ENCODE peak calls at places on chromosomes 1 and 21, in seven cellular contexts. One of them, this sample, is unnamed.

GRCh38 chr21:25398630-25399029 is 208.7 kb downstream of the MRPL39 start:
- DNase-seq in GM12878: no peak
- DNase-seq in NB4: no peak
- DNase-seq in WTC11: no peak
- DNase-seq in HepG2: no peak
- DNase-seq in HCT116: no peak
- DNase-seq in A549: no peak
- DNase-seq in this sample: no peak

GRCh38 chr1:27556781-27557595 is 47.0 kb downstream of the AHDC1 start:
- DNase-seq in GM12878: no peak
- DNase-seq in HCT116: peak
- DNase-seq in NB4: peak
- DNase-seq in HepG2: peak
- DNase-seq in WTC11: peak
- DNase-seq in A549: peak
- DNase-seq in this sample: peak

GRCh38 chr1:14304381-14304865 is 294.1 kb upstream of the KAZN start:
- DNase-seq in GM12878: no peak
- DNase-seq in HepG2: no peak
- DNase-seq in NB4: no peak
- DNase-seq in HCT116: no peak
- DNase-seq in A549: no peak
- DNase-seq in WTC11: no peak
- DNase-seq in this sample: no peak

GRCh38 chr1:112866151-112866550 is 89.8 kb downstream of the SLC16A1 start:
- DNase-seq in A549: peak
- DNase-seq in WTC11: no peak
- DNase-seq in HepG2: no peak
- DNase-seq in HCT116: no peak
- DNase-seq in GM12878: no peak
- DNase-seq in NB4: no peak
- DNase-seq in this sample: no peak

GRCh38 chr1:9782116-9782751 is 41.5 kb downstream of the CLSTN1 start:
- DNase-seq in NB4: no peak
- DNase-seq in HepG2: no peak
- DNase-seq in GM12878: no peak
- DNase-seq in WTC11: no peak
- DNase-seq in HCT116: no peak
- DNase-seq in A549: no peak
- DNase-seq in this sample: no peak

GRCh38 chr1:153728305-153729066 is 636 bp downstream of the INTS3 start:
- DNase-seq in HCT116: no peak
- DNase-seq in WTC11: peak
- DNase-seq in NB4: peak
- DNase-seq in HepG2: peak
- DNase-seq in A549: peak
- DNase-seq in GM12878: no peak
- DNase-seq in this sample: peak

GRCh38 chr1:203534526-203534925 is 40.6 kb downstream of the OPTC start:
- DNase-seq in HCT116: no peak
- DNase-seq in NB4: no peak
- DNase-seq in WTC11: no peak
- DNase-seq in GM12878: no peak
- DNase-seq in HepG2: no peak
- DNase-seq in A549: peak
- DNase-seq in this sample: no peak

GRCh38 chr1:208466054-208466590 is 221.9 kb upstream of the PLXNA2 start:
- DNase-seq in HepG2: no peak
- DNase-seq in A549: no peak
- DNase-seq in HCT116: no peak
- DNase-seq in NB4: no peak
- DNase-seq in GM12878: no peak
- DNase-seq in WTC11: no peak
- DNase-seq in this sample: no peak

GRCh38 chr1:61079898-61080336 is 2.4 kb upstream of the NFIA start:
- DNase-seq in GM12878: no peak
- DNase-seq in WTC11: peak
- DNase-seq in HepG2: peak
- DNase-seq in NB4: peak
- DNase-seq in A549: no peak
- DNase-seq in HCT116: peak
- DNase-seq in this sample: peak

GRCh38 chr1:116365353-116365780 is 7.7 kb upstream of the ATP1A1 start:
- DNase-seq in NB4: no peak
- DNase-seq in HCT116: no peak
- DNase-seq in GM12878: no peak
- DNase-seq in WTC11: no peak
- DNase-seq in A549: no peak
- DNase-seq in HepG2: no peak
- DNase-seq in this sample: peak

GRCh38 chr1:244548558-244549115 is 87.6 kb downstream of the CATSPERE start:
- DNase-seq in WTC11: no peak
- DNase-seq in HepG2: no peak
- DNase-seq in NB4: no peak
- DNase-seq in A549: no peak
- DNase-seq in GM12878: no peak
- DNase-seq in HCT116: no peak
- DNase-seq in this sample: no peak

GRCh38 chr1:199799116-199799515 is 228.4 kb upstream of the NR5A2 start:
- DNase-seq in HepG2: no peak
- DNase-seq in A549: no peak
- DNase-seq in GM12878: no peak
- DNase-seq in NB4: no peak
- DNase-seq in HCT116: no peak
- DNase-seq in WTC11: peak
- DNase-seq in this sample: no peak

GRCh38 chr1:245448858-245449534 is 294.2 kb downstream of the KIF26B start:
- DNase-seq in HCT116: no peak
- DNase-seq in NB4: no peak
- DNase-seq in WTC11: no peak
- DNase-seq in HepG2: no peak
- DNase-seq in GM12878: no peak
- DNase-seq in A549: no peak
- DNase-seq in this sample: no peak

GRCh38 chr1:174999216-174999925 is 376 bp upstream of the CACYBP start:
- DNase-seq in NB4: peak
- DNase-seq in WTC11: peak
- DNase-seq in HepG2: peak
- DNase-seq in HCT116: peak
- DNase-seq in GM12878: peak
- DNase-seq in A549: peak
- DNase-seq in this sample: peak

GRCh38 chr1:6105218-6105679 is 59.6 kb downstream of the KCNAB2 start:
- DNase-seq in WTC11: no peak
- DNase-seq in GM12878: no peak
- DNase-seq in HCT116: no peak
- DNase-seq in HepG2: no peak
- DNase-seq in NB4: no peak
- DNase-seq in A549: no peak
- DNase-seq in this sample: no peak

GRCh38 chr1:228084797-228085196 is 2.3 kb downstream of the ARF1 start:
- DNase-seq in WTC11: no peak
- DNase-seq in HCT116: no peak
- DNase-seq in A549: no peak
- DNase-seq in NB4: no peak
- DNase-seq in HepG2: no peak
- DNase-seq in GM12878: no peak
- DNase-seq in this sample: no peak

DNA sequence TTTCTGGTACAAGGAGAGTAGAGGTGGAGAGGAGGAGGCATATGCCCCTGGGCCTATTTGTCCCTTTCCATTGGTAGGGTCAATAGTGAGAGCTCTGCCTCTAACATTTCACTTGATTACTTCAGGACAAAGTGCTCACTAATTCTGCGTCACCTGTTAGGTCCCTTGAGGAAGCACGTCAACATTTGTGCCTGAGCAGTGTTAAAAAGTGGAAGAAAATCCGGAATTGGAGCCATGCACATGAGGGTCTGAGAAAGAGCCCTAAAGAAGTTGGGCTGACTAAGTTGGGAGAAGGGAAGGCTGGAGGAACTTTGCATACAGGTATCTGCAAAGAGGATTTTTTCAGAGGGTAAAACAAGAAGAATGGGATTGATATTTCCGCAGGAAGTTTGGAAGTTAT is 1.9 kb downstream of the SLC25A44 start:
- DNase-seq in HCT116: no peak
- DNase-seq in HepG2: no peak
- DNase-seq in WTC11: no peak
- DNase-seq in GM12878: no peak
- DNase-seq in A549: no peak
- DNase-seq in NB4: no peak
- DNase-seq in this sample: no peak
- TF ChIP-seq MAX in HCT116: no peak
- TF ChIP-seq MAX in HepG2: no peak
- TF ChIP-seq MAX in WTC11: no peak
- TF ChIP-seq MAX in GM12878: no peak
- TF ChIP-seq MAX in A549: no peak
- TF ChIP-seq MAX in NB4: no peak
- TF ChIP-seq MAX in this sample: no peak

GRCh38 chr1:21508580-21509350 is 458 bp upstream of the ALPL start:
- DNase-seq in WTC11: peak
- DNase-seq in HCT116: no peak
- DNase-seq in HepG2: no peak
- DNase-seq in GM12878: no peak
- DNase-seq in NB4: peak
- DNase-seq in A549: peak
- DNase-seq in this sample: peak
- TF ChIP-seq MAX in WTC11: peak
- TF ChIP-seq MAX in HCT116: no peak
- TF ChIP-seq MAX in HepG2: no peak
- TF ChIP-seq MAX in GM12878: no peak
- TF ChIP-seq MAX in NB4: no peak
- TF ChIP-seq MAX in A549: peak
- TF ChIP-seq MAX in this sample: no peak

GRCh38 chr1:46464013-46464548 is 25.6 kb upstream of the DMBX1 start:
- DNase-seq in HCT116: no peak
- DNase-seq in HepG2: no peak
- DNase-seq in NB4: no peak
- DNase-seq in GM12878: no peak
- DNase-seq in A549: no peak
- DNase-seq in WTC11: no peak
- DNase-seq in this sample: no peak

GRCh38 chr1:46465981-46466476 is 23.6 kb upstream of the DMBX1 start:
- DNase-seq in HCT116: no peak
- DNase-seq in NB4: no peak
- DNase-seq in WTC11: no peak
- DNase-seq in GM12878: no peak
- DNase-seq in HepG2: no peak
- DNase-seq in A549: no peak
- DNase-seq in this sample: no peak

GRCh38 chr1:46469846-46470245 is 19.8 kb upstream of the DMBX1 start:
- DNase-seq in HepG2: no peak
- DNase-seq in A549: no peak
- DNase-seq in WTC11: no peak
- DNase-seq in NB4: no peak
- DNase-seq in HCT116: no peak
- DNase-seq in GM12878: no peak
- DNase-seq in this sample: no peak

GRCh38 chr1:46467183-46467504 is 22.5 kb upstream of the DMBX1 start:
- DNase-seq in GM12878: no peak
- DNase-seq in NB4: no peak
- DNase-seq in HCT116: no peak
- DNase-seq in A549: no peak
- DNase-seq in HepG2: no peak
- DNase-seq in WTC11: no peak
- DNase-seq in this sample: no peak

GRCh38 chr1:46466477-46467182 is 23.0 kb upstream of the DMBX1 start:
- DNase-seq in HCT116: no peak
- DNase-seq in WTC11: peak
- DNase-seq in NB4: peak
- DNase-seq in GM12878: no peak
- DNase-seq in HepG2: no peak
- DNase-seq in A549: peak
- DNase-seq in this sample: peak
- TF ChIP-seq MAX in HCT116: no peak
- TF ChIP-seq MAX in WTC11: peak
- TF ChIP-seq MAX in NB4: no peak
- TF ChIP-seq MAX in GM12878: no peak
- TF ChIP-seq MAX in HepG2: no peak
- TF ChIP-seq MAX in A549: no peak
- TF ChIP-seq MAX in this sample: no peak

GRCh38 chr1:179743679-179744400 is 749 bp downstream of the FAM163A start:
- DNase-seq in WTC11: peak
- DNase-seq in A549: no peak
- DNase-seq in HepG2: no peak
- DNase-seq in GM12878: no peak
- DNase-seq in HCT116: no peak
- DNase-seq in NB4: no peak
- DNase-seq in this sample: peak
- TF ChIP-seq MAX in WTC11: no peak
- TF ChIP-seq MAX in A549: no peak
- TF ChIP-seq MAX in HepG2: no peak
- TF ChIP-seq MAX in GM12878: no peak
- TF ChIP-seq MAX in HCT116: no peak
- TF ChIP-seq MAX in NB4: no peak
- TF ChIP-seq MAX in this sample: no peak

GRCh38 chr1:46064708-46065107 is 67.7 kb downstream of the PIK3R3 start:
- DNase-seq in NB4: no peak
- DNase-seq in WTC11: no peak
- DNase-seq in GM12878: no peak
- DNase-seq in HepG2: no peak
- DNase-seq in HCT116: no peak
- DNase-seq in A549: no peak
- DNase-seq in this sample: no peak

GRCh38 chr1:46065405-46065804 is 67.0 kb downstream of the PIK3R3 start:
- DNase-seq in A549: no peak
- DNase-seq in NB4: peak
- DNase-seq in GM12878: no peak
- DNase-seq in WTC11: no peak
- DNase-seq in HepG2: no peak
- DNase-seq in HCT116: peak
- DNase-seq in this sample: no peak

GRCh38 chr1:46058936-46059335 is 73.5 kb downstream of the PIK3R3 start:
- DNase-seq in GM12878: no peak
- DNase-seq in NB4: no peak
- DNase-seq in HCT116: no peak
- DNase-seq in A549: no peak
- DNase-seq in HepG2: no peak
- DNase-seq in WTC11: no peak
- DNase-seq in this sample: no peak

GRCh38 chr1:46061146-46061545 is 71.3 kb downstream of the PIK3R3 start:
- DNase-seq in GM12878: no peak
- DNase-seq in HCT116: no peak
- DNase-seq in A549: no peak
- DNase-seq in HepG2: no peak
- DNase-seq in WTC11: no peak
- DNase-seq in NB4: no peak
- DNase-seq in this sample: no peak

DNA sequence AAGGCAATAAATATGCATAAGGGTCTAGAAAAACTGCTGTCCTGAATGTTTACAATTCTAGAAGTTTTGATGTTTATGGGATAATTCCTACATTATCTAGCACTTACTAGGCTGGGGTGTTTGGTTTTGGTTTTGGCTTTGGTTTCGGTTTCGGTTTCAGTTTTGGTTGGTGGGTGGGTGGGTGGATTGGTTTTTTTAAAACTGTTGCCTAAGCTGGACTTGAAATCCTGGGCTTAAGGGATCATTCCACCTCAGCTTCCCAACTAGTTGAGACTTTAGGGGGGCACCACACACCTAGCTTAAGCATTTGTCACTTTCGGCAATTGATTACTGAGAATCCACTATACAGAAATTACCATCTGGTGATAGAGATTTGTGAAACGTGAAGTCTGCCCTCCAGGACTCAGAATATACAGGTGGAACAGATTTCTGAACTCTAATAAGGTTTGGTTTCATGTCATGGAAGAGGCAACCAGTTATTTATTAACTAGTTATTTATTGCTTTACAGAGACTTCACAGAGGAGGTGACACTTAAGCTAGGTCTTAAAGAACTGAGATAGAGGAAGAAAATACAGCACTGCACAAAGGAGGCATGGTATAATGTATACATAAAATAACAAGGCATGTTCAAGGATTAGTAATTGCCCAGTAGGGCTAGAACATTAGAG is 69.6 kb downstream of the PIK3R3 start:
- DNase-seq in A549: no peak
- DNase-seq in HCT116: no peak
- DNase-seq in WTC11: no peak
- DNase-seq in NB4: peak
- DNase-seq in HepG2: no peak
- DNase-seq in GM12878: peak
- DNase-seq in this sample: no peak
- TF ChIP-seq MAX in A549: no peak
- TF ChIP-seq MAX in HCT116: no peak
- TF ChIP-seq MAX in WTC11: no peak
- TF ChIP-seq MAX in NB4: no peak
- TF ChIP-seq MAX in HepG2: no peak
- TF ChIP-seq MAX in GM12878: no peak
- TF ChIP-seq MAX in this sample: no peak